ENCODE peak calls at places on chromosome 7, in five cellular contexts. W is upper lobe of right lung, G is body of pancreas, I is thoracic aorta, A is BE2C. R is an unnamed sample.

GRCh38 chr7:897771-898376 is 21.5 kb downstream of the GET4 start:
- DNase-seq in G (no peak), A (peak; percentile 79), I (no peak), W (no peak), R (peak; percentile 25)

GRCh38 chr7:48107926-48108472 is 18.9 kb downstream of the UPP1 start:
- DNase-seq in W (no peak), G (no peak), A (no peak), I (no peak), R (no peak)

GRCh38 chr7:127997226-127997922 is 33.9 kb downstream of the LRRC4 start:
- DNase-seq in G (no peak), I (no peak), W (no peak), A (no peak), R (peak; percentile 16)

GRCh38 chr7:99557940-99558305 is 519 bp upstream of the ZNF655 start:
- DNase-seq in G (no peak), W (no peak), I (no peak), A (no peak), R (no peak)

GRCh38 chr7:158228986-158229385 is 358.6 kb downstream of the PTPRN2 start:
- DNase-seq in I (no peak), G (no peak), W (no peak), A (no peak), R (no peak)

GRCh38 chr7:159281573-159281972 is 136.9 kb upstream of the VIPR2 start:
- DNase-seq in W (no peak), I (no peak), A (no peak), G (no peak), R (no peak)

GRCh38 chr7:149147072-149147729 is at the start of gene ZNF398:
- DNase-seq in I (peak; percentile 3), G (peak; percentile 75), A (peak; percentile 83), W (peak; percentile 91), R (peak; percentile 80)

GRCh38 chr7:244981-245380 is 45.0 kb upstream of the FOXL3 start:
- DNase-seq in A (no peak), I (no peak), W (no peak), G (no peak), R (no peak)

GRCh38 chr7:17599733-17600685 is 301.6 kb downstream of the AHR start:
- DNase-seq in W (no peak), G (no peak), A (no peak), I (no peak), R (peak; percentile 96)

GRCh38 chr7:56105508-56105907 is 768 bp downstream of the CHCHD2 start:
- DNase-seq in W (no peak), A (no peak), G (peak; percentile 42), I (no peak), R (peak; percentile 77)

GRCh38 chr7:158586499-158587191 is 978 bp downstream of the PTPRN2 start:
- DNase-seq in W (no peak), G (peak; percentile 46), I (no peak), A (no peak), R (no peak)

GRCh38 chr7:88311675-88312036 is 5.0 kb upstream of the STEAP4 start:
- DNase-seq in I (no peak), A (no peak), G (no peak), W (no peak), R (no peak)

GRCh38 chr7:20786779-20787651 is at the start of gene SP8:
- DNase-seq in G (no peak), W (no peak), I (no peak), A (peak; percentile 57), R (no peak)

GRCh38 chr7:110386914-110387313 is 704.0 kb upstream of the LRRN3 start:
- DNase-seq in I (no peak), A (no peak), G (no peak), W (no peak), R (peak; percentile 1)

GRCh38 chr7:46349490-46349889 is 428.4 kb upstream of the IGFBP3 start:
- DNase-seq in G (no peak), A (no peak), I (no peak), W (no peak), R (no peak)

GRCh38 chr7:32587431-32587948 is 92.2 kb downstream of the AVL9 start:
- DNase-seq in I (no peak), A (no peak), G (no peak), W (no peak), R (peak; percentile 95)

GRCh38 chr7:116501425-116502167 is 2.1 kb downstream of the CAV2 start:
- DNase-seq in A (peak; percentile 36), G (peak; percentile 21), I (no peak), W (no peak), R (no peak)

GRCh38 chr7:117163101-117163500 is 159.8 kb downstream of the WNT2 start:
- DNase-seq in I (no peak), G (no peak), W (no peak), A (no peak), R (no peak)

GRCh38 chr7:42380411-42380810 is 143.4 kb upstream of the GLI3 start:
- DNase-seq in W (no peak), I (no peak), G (no peak), A (no peak), R (peak; percentile 38)

GRCh38 chr7:3461923-3462322 is 160.9 kb downstream of the SDK1 start:
- DNase-seq in A (no peak), W (no peak), G (no peak), I (no peak), R (no peak)

GRCh38 chr7:91034459-91035368 is 229.5 kb upstream of the FZD1 start:
- DNase-seq in I (no peak), G (peak; percentile 84), A (peak; percentile 25), W (no peak), R (peak; percentile 70)

GRCh38 chr7:138564365-138564764 is 104.3 kb downstream of the TRIM24 start:
- DNase-seq in W (no peak), A (no peak), I (no peak), G (no peak), R (no peak)

GRCh38 chr7:94289071-94289470 is 105.6 kb upstream of the COL1A2 start:
- DNase-seq in I (no peak), W (no peak), G (peak; percentile 74), A (peak; percentile 69), R (peak; percentile 94)

GRCh38 chr7:41103331-41103730 is 599.6 kb downstream of the INHBA start:
- DNase-seq in A (no peak), G (no peak), W (no peak), I (no peak), R (peak; percentile 54)

GRCh38 chr7:98733036-98733435 is 116.0 kb downstream of the NPTX2 start:
- DNase-seq in I (no peak), G (no peak), A (peak; percentile 68), W (no peak), R (peak; percentile 20)

GRCh38 chr7:117673839-117674238 is 194.0 kb downstream of the CFTR start:
- DNase-seq in I (no peak), A (no peak), G (no peak), W (no peak), R (peak; percentile 79)

GRCh38 chr7:140035400-140036223 is 27.1 kb downstream of the PARP12 start:
- DNase-seq in A (no peak), W (no peak), G (no peak), I (no peak), R (peak; percentile 60)

GRCh38 chr7:42117201-42117600 is 119.8 kb downstream of the GLI3 start:
- DNase-seq in G (no peak), I (no peak), W (no peak), A (no peak), R (no peak)

GRCh38 chr7:42911482-42912447 is at the start of gene C7orf25:
- DNase-seq in W (peak; percentile 99), I (peak; percentile 77), G (peak; percentile 97), A (peak; percentile 97), R (peak; percentile 95)

GRCh38 chr7:54837761-54838539 is 78.9 kb upstream of the SEC61G start:
- DNase-seq in A (no peak), G (no peak), W (no peak), I (no peak), R (no peak)

GRCh38 chr7:54837167-54837566 is 78.2 kb upstream of the SEC61G start:
- DNase-seq in W (no peak), I (no peak), A (no peak), G (no peak), R (no peak)

GRCh38 chr7:54839538-54840213 is 80.7 kb upstream of the SEC61G start:
- DNase-seq in A (peak; percentile 83), G (peak; percentile 52), W (peak; percentile 86), I (peak; percentile 36), R (peak; percentile 49)

GRCh38 chr7:54841772-54842707 is 83.0 kb upstream of the SEC61G start:
- DNase-seq in A (peak; percentile 33), I (no peak), W (no peak), G (peak; percentile 42), R (peak; percentile 64)

DNA sequence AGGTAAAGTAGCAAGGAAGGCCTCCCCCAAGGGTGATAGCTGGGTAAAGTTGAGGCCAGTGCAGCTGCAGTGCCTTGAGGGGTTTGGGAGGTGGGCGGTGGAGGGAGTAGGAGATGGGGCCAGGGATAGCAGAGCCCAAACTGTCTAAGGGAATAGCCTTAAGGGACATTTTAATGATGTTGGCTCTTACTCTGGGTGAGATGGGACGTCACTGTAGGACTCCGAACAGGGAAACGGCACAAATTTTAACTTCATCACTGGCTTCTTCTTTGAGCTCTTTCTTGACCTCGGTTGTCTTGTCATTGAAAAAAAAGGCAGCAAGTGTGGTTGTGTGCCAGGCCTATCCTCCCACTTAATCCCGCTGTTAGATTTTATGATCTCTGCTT is 79.5 kb upstream of the SEC61G start:
- DNase-seq in A (no peak), I (no peak), W (no peak), G (no peak), R (no peak)
- TF ChIP-seq CTCF in A (no peak), I (no peak), W (no peak), G (no peak), R (no peak)

GRCh38 chr7:134513169-134513752 is 14.1 kb upstream of the AKR1B10 start:
- DNase-seq in W (no peak), A (peak; percentile 38), G (peak; percentile 37), I (no peak), R (peak; percentile 75)

GRCh38 chr7:134514106-134514505 is 13.3 kb upstream of the AKR1B10 start:
- DNase-seq in W (no peak), I (no peak), G (no peak), A (no peak), R (no peak)

GRCh38 chr7:134515569-134516468 is 11.5 kb upstream of the AKR1B10 start:
- DNase-seq in G (no peak), I (no peak), W (no peak), A (no peak), R (peak; percentile 85)

GRCh38 chr7:134512271-134512670 is 15.1 kb upstream of the AKR1B10 start:
- DNase-seq in G (no peak), A (no peak), I (no peak), W (no peak), R (no peak)

GRCh38 chr7:134514663-134515062 is 12.7 kb upstream of the AKR1B10 start:
- DNase-seq in I (no peak), W (no peak), A (peak; percentile 44), G (no peak), R (peak; percentile 90)
- H3K4me3 ChIP-seq in I (no peak overlapping the region), W (no peak overlapping the region), A (no peak overlapping the region), G (no peak overlapping the region), R (no peak overlapping the region)

DNA sequence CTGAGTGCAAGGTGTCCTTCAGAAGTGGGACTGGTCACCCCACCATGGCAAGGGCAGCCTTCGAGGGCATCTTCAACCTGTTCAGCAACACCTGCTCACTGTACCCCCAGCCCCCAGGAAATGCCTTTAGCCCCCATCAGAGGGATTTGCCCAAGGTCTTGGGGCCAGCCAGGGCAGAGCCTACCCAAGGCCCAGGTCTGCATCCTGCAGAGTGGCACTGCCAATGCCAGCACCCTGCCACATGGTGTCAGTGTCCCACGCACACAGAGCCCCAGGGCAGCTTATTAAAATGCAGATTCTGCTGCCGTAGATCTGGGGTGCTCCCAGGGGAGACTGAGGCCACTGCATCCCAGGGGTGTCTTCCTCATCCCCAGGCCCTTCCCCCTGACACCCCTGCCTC is 106.2 kb upstream of the KCTD7 start:
- DNase-seq in W (no peak), I (no peak), G (no peak), A (no peak), R (no peak)
- TF ChIP-seq CTCF in W (peak; percentile 20), I (no peak), G (no peak), A (peak; percentile 37), R (peak; percentile 28)

GRCh38 chr7:131190146-131190545 is 137.5 kb upstream of the MKLN1 start:
- DNase-seq in A (no peak), I (no peak), W (no peak), G (no peak), R (no peak)
- H3K4me3 ChIP-seq in A (no peak overlapping the region), I (no peak overlapping the region), W (no peak overlapping the region), G (no peak overlapping the region), R (no peak overlapping the region)